ENCODE peak calls at places on chromosomes 7 and 10, in five cellular contexts. One of them, this sample, is unnamed.
A peak's percentile ranks its signal among the peaks of the same experiment; 100 is the strongest.

GRCh38 chr10:6176691-6177231 is 26.0 kb upstream of the PFKFB3 start:
- DNase-seq in endothelial cell: peak; percentile 16
- DNase-seq in WTC11: no peak
- DNase-seq in NCI-H1092 treated with DMSO at 0.1 percent for 48 hours: no peak
- DNase-seq in cardiac fibroblast: no peak
- DNase-seq in this sample: no peak

GRCh38 chr7:55977831-55978230 is 13.4 kb downstream of the NIPSNAP2 start:
- DNase-seq in endothelial cell: no peak
- DNase-seq in NCI-H1092 treated with DMSO at 0.1 percent for 48 hours: peak; percentile 83
- DNase-seq in WTC11: no peak
- DNase-seq in cardiac fibroblast: peak; percentile 68
- DNase-seq in this sample: no peak

GRCh38 chr7:44849277-44850210 is 1.7 kb upstream of the H2AZ2 start:
- DNase-seq in cardiac fibroblast: peak; percentile 31
- DNase-seq in NCI-H1092 treated with DMSO at 0.1 percent for 48 hours: peak; percentile 50
- DNase-seq in endothelial cell: no peak
- DNase-seq in WTC11: no peak
- DNase-seq in this sample: no peak

GRCh38 chr10:1411451-1411850 is 325.9 kb downstream of the ADARB2 start:
- DNase-seq in WTC11: no peak
- DNase-seq in cardiac fibroblast: no peak
- DNase-seq in endothelial cell: no peak
- DNase-seq in NCI-H1092 treated with DMSO at 0.1 percent for 48 hours: no peak
- DNase-seq in this sample: peak; percentile 26

GRCh38 chr10:6203331-6204062 is 765 bp downstream of the PFKFB3 start:
- DNase-seq in WTC11: peak; percentile 72
- DNase-seq in endothelial cell: peak; percentile 77
- DNase-seq in NCI-H1092 treated with DMSO at 0.1 percent for 48 hours: peak; percentile 3
- DNase-seq in cardiac fibroblast: peak; percentile 66
- DNase-seq in this sample: peak; percentile 97

GRCh38 chr7:16916111-16916639 is 34.4 kb upstream of the AGR3 start:
- DNase-seq in cardiac fibroblast: peak; percentile 63
- DNase-seq in endothelial cell: no peak
- DNase-seq in WTC11: no peak
- DNase-seq in NCI-H1092 treated with DMSO at 0.1 percent for 48 hours: no peak
- DNase-seq in this sample: no peak

GRCh38 chr10:20355011-20355410 is 538.8 kb downstream of the PLXDC2 start:
- DNase-seq in NCI-H1092 treated with DMSO at 0.1 percent for 48 hours: no peak
- DNase-seq in WTC11: no peak
- DNase-seq in cardiac fibroblast: no peak
- DNase-seq in endothelial cell: no peak
- DNase-seq in this sample: no peak

GRCh38 chr7:104979167-104979841 is 34.7 kb upstream of the KMT2E start:
- DNase-seq in NCI-H1092 treated with DMSO at 0.1 percent for 48 hours: no peak
- DNase-seq in endothelial cell: no peak
- DNase-seq in WTC11: peak; percentile 19
- DNase-seq in cardiac fibroblast: peak; percentile 92
- DNase-seq in this sample: peak; percentile 63

GRCh38 chr7:37538945-37539344 is 90.3 kb upstream of the ELMO1 start:
- DNase-seq in WTC11: no peak
- DNase-seq in NCI-H1092 treated with DMSO at 0.1 percent for 48 hours: no peak
- DNase-seq in endothelial cell: no peak
- DNase-seq in cardiac fibroblast: no peak
- DNase-seq in this sample: no peak

GRCh38 chr7:46979439-46979838 is 602.5 kb downstream of the TNS3 start:
- DNase-seq in NCI-H1092 treated with DMSO at 0.1 percent for 48 hours: no peak
- DNase-seq in WTC11: no peak
- DNase-seq in endothelial cell: no peak
- DNase-seq in cardiac fibroblast: peak; percentile 14
- DNase-seq in this sample: no peak

GRCh38 chr7:11212816-11213215 is 239.1 kb downstream of the PHF14 start:
- DNase-seq in cardiac fibroblast: peak; percentile 48
- DNase-seq in WTC11: no peak
- DNase-seq in endothelial cell: no peak
- DNase-seq in NCI-H1092 treated with DMSO at 0.1 percent for 48 hours: no peak
- DNase-seq in this sample: no peak

GRCh38 chr7:37484460-37485063 is 35.9 kb upstream of the ELMO1 start:
- DNase-seq in cardiac fibroblast: no peak
- DNase-seq in WTC11: no peak
- DNase-seq in NCI-H1092 treated with DMSO at 0.1 percent for 48 hours: no peak
- DNase-seq in endothelial cell: no peak
- DNase-seq in this sample: no peak

GRCh38 chr10:79274279-79275104 is 72.8 kb upstream of the PPIF start:
- DNase-seq in endothelial cell: no peak
- DNase-seq in NCI-H1092 treated with DMSO at 0.1 percent for 48 hours: peak; percentile 69
- DNase-seq in WTC11: no peak
- DNase-seq in cardiac fibroblast: peak; percentile 53
- DNase-seq in this sample: no peak

GRCh38 chr10:132397671-132398565 is 918 bp downstream of the PWWP2B start:
- DNase-seq in endothelial cell: no peak
- DNase-seq in cardiac fibroblast: peak; percentile 39
- DNase-seq in NCI-H1092 treated with DMSO at 0.1 percent for 48 hours: peak; percentile 29
- DNase-seq in WTC11: no peak
- DNase-seq in this sample: peak; percentile 78

GRCh38 chr10:105837951-105838350 is 1196.9 kb downstream of the SORCS3 start:
- DNase-seq in cardiac fibroblast: peak; percentile 32
- DNase-seq in endothelial cell: no peak
- DNase-seq in WTC11: no peak
- DNase-seq in NCI-H1092 treated with DMSO at 0.1 percent for 48 hours: no peak
- DNase-seq in this sample: no peak

GRCh38 chr10:104262055-104262454 is 6.9 kb upstream of the GSTO2 start:
- DNase-seq in NCI-H1092 treated with DMSO at 0.1 percent for 48 hours: no peak
- DNase-seq in cardiac fibroblast: peak; percentile 32
- DNase-seq in endothelial cell: no peak
- DNase-seq in WTC11: no peak
- DNase-seq in this sample: no peak

GRCh38 chr10:49564461-49565009 is 25.6 kb upstream of the ERCC6 start:
- DNase-seq in WTC11: no peak
- DNase-seq in NCI-H1092 treated with DMSO at 0.1 percent for 48 hours: no peak
- DNase-seq in endothelial cell: no peak
- DNase-seq in cardiac fibroblast: no peak
- DNase-seq in this sample: no peak

GRCh38 chr7:114086906-114087651 is 168.3 kb upstream of the PPP1R3A start:
- DNase-seq in WTC11: peak; percentile 14
- DNase-seq in endothelial cell: peak; percentile 33
- DNase-seq in NCI-H1092 treated with DMSO at 0.1 percent for 48 hours: peak; percentile 39
- DNase-seq in cardiac fibroblast: peak; percentile 24
- DNase-seq in this sample: peak; percentile 35

GRCh38 chr10:68096913-68097509 is 12.3 kb upstream of the MYPN start:
- DNase-seq in endothelial cell: no peak
- DNase-seq in WTC11: no peak
- DNase-seq in cardiac fibroblast: peak; percentile 84
- DNase-seq in NCI-H1092 treated with DMSO at 0.1 percent for 48 hours: no peak
- DNase-seq in this sample: peak; percentile 42

GRCh38 chr10:17228081-17229015 is at the start of gene VIM:
- DNase-seq in endothelial cell: peak; percentile 83
- DNase-seq in NCI-H1092 treated with DMSO at 0.1 percent for 48 hours: no peak
- DNase-seq in WTC11: peak; percentile 70
- DNase-seq in cardiac fibroblast: peak; percentile 96
- DNase-seq in this sample: peak; percentile 84

GRCh38 chr7:107694395-107694794 is 33.8 kb downstream of the SLC26A4 start:
- DNase-seq in NCI-H1092 treated with DMSO at 0.1 percent for 48 hours: peak; percentile 41
- DNase-seq in WTC11: no peak
- DNase-seq in endothelial cell: no peak
- DNase-seq in cardiac fibroblast: peak; percentile 59
- DNase-seq in this sample: no peak

GRCh38 chr10:36114913-36115312 is 472.8 kb upstream of the FZD8 start:
- DNase-seq in cardiac fibroblast: peak; percentile 92
- DNase-seq in endothelial cell: no peak
- DNase-seq in WTC11: no peak
- DNase-seq in NCI-H1092 treated with DMSO at 0.1 percent for 48 hours: no peak
- DNase-seq in this sample: no peak

GRCh38 chr10:12981570-12981969 is 19.9 kb downstream of the CCDC3 start:
- DNase-seq in endothelial cell: no peak
- DNase-seq in NCI-H1092 treated with DMSO at 0.1 percent for 48 hours: no peak
- DNase-seq in WTC11: no peak
- DNase-seq in cardiac fibroblast: peak; percentile 32
- DNase-seq in this sample: no peak

GRCh38 chr10:43227911-43228782 is 38.7 kb downstream of the RASGEF1A start:
- DNase-seq in cardiac fibroblast: no peak
- DNase-seq in NCI-H1092 treated with DMSO at 0.1 percent for 48 hours: no peak
- DNase-seq in WTC11: peak; percentile 11
- DNase-seq in endothelial cell: peak; percentile 2
- DNase-seq in this sample: peak; percentile 64

GRCh38 chr10:100873081-100873824 is 39.5 kb upstream of the SLF2 start:
- DNase-seq in cardiac fibroblast: no peak
- DNase-seq in endothelial cell: no peak
- DNase-seq in WTC11: no peak
- DNase-seq in NCI-H1092 treated with DMSO at 0.1 percent for 48 hours: no peak
- DNase-seq in this sample: no peak

GRCh38 chr7:108358553-108358952 is 97.7 kb downstream of the NRCAM start:
- DNase-seq in cardiac fibroblast: peak; percentile 86
- DNase-seq in WTC11: no peak
- DNase-seq in endothelial cell: no peak
- DNase-seq in NCI-H1092 treated with DMSO at 0.1 percent for 48 hours: peak; percentile 89
- DNase-seq in this sample: no peak

This sample was measured in H7.